ENCODE peak calls at places on chromosomes 6 and 20, in five cellular contexts. I is hepatocyte, L is neural progenitor cell, V is brain microvascular endothelial cell, H is kidney. X is an unnamed sample.

GRCh38 chr20:38842558-38842981 is 37.1 kb downstream of the PPP1R16B start:
- DNase-seq in I (no peak), L (no peak), V (no peak), H (peak), X (no peak)

GRCh38 chr20:61770203-61770602 is 295.5 kb downstream of the TAF4 start:
- DNase-seq in I (no peak), L (no peak), V (no peak), H (no peak), X (no peak)

GRCh38 chr6:31795616-31796298 is at the start of gene VARS1:
- DNase-seq in I (peak), L (peak), V (peak), H (peak), X (peak)

GRCh38 chr6:103819509-103819908 is 1040.2 kb downstream of the HACE1 start:
- DNase-seq in I (no peak), L (no peak), V (no peak), H (no peak), X (no peak)

GRCh38 chr20:54194724-54195438 is 13.0 kb upstream of the PFDN4 start:
- DNase-seq in I (peak), L (no peak), V (peak), H (no peak), X (peak)

GRCh38 chr6:105202486-105202885 is 22.7 kb upstream of the POPDC3 start:
- DNase-seq in I (no peak), L (no peak), V (no peak), H (no peak), X (no peak)

GRCh38 chr6:110044093-110044492 is 66.0 kb downstream of the GPR6 start:
- DNase-seq in I (no peak), L (no peak), V (no peak), H (no peak), X (no peak)

GRCh38 chr6:35047265-35048011 is 93.7 kb downstream of the TCP11 start:
- DNase-seq in I (no peak), L (no peak), V (peak), H (no peak), X (no peak)

GRCh38 chr6:122829456-122829855 is 40.4 kb downstream of the SMPDL3A start:
- DNase-seq in I (no peak), L (no peak), V (no peak), H (no peak), X (no peak)

GRCh38 chr6:37651991-37652390 is 45.7 kb downstream of the MDGA1 start:
- DNase-seq in I (no peak), L (no peak), V (no peak), H (no peak), X (no peak)

GRCh38 chr20:35954907-35955251 is 577 bp upstream of the SCAND1 start:
- DNase-seq in I (no peak), L (no peak), V (peak), H (no peak), X (peak)

GRCh38 chr6:105318660-105319059 is 84.2 kb downstream of the PREP start:
- DNase-seq in I (no peak), L (no peak), V (peak), H (no peak), X (peak)

GRCh38 chr6:3297909-3298308 is 39.2 kb downstream of the PSMG4 start:
- DNase-seq in I (no peak), L (no peak), V (no peak), H (peak), X (no peak)

GRCh38 chr6:143337201-143337949 is 113.1 kb downstream of the ADAT2 start:
- DNase-seq in I (peak), L (peak), V (no peak), H (no peak), X (no peak)

GRCh38 chr6:138162947-138163569 is 1.3 kb downstream of the ARFGEF3 start:
- DNase-seq in I (no peak), L (no peak), V (no peak), H (no peak), X (no peak)

GRCh38 chr20:32501709-32502108 is 83.4 kb downstream of the NOL4L start:
- DNase-seq in I (no peak), L (no peak), V (no peak), H (no peak), X (peak)

GRCh38 chr6:119284861-119285521 is 64.6 kb downstream of the MAN1A1 start:
- DNase-seq in I (no peak), L (peak), V (no peak), H (no peak), X (no peak)

GRCh38 chr6:106309766-106310373 is 15.7 kb downstream of the ATG5 start:
- DNase-seq in I (no peak), L (no peak), V (no peak), H (no peak), X (peak)

GRCh38 chr6:7881765-7882500 is 28.7 kb downstream of the TXNDC5 start:
- DNase-seq in I (no peak), L (no peak), V (no peak), H (no peak), X (peak)

GRCh38 chr6:160358225-160359119 is 10.3 kb downstream of the SLC22A3 start:
- DNase-seq in I (no peak), L (no peak), V (no peak), H (no peak), X (no peak)

GRCh38 chr20:54879393-54879792 is 404.0 kb downstream of the DOK5 start:
- DNase-seq in I (no peak), L (no peak), V (no peak), H (no peak), X (no peak)

GRCh38 chr6:43738267-43738676 is 31.7 kb upstream of the VEGFA start:
- DNase-seq in I (no peak), L (no peak), V (no peak), H (no peak), X (no peak)

GRCh38 chr20:44153636-44154043 is 33.3 kb downstream of the JPH2 start:
- DNase-seq in I (no peak), L (no peak), V (no peak), H (no peak), X (no peak)

GRCh38 chr6:20455175-20456075 is 53.7 kb downstream of the E2F3 start:
- DNase-seq in I (no peak), L (no peak), V (no peak), H (no peak), X (peak)

GRCh38 chr6:91716361-91716760 is 1129.5 kb upstream of the MAP3K7 start:
- DNase-seq in I (no peak), L (no peak), V (no peak), H (no peak), X (no peak)

GRCh38 chr20:21632654-21633053 is 72.8 kb upstream of the PAX1 start:
- DNase-seq in I (no peak), L (no peak), V (no peak), H (no peak), X (no peak)

GRCh38 chr6:55997223-55997874 is 122.0 kb upstream of the BMP5 start:
- DNase-seq in I (no peak), L (no peak), V (no peak), H (no peak), X (no peak)

GRCh38 chr20:33559212-33559611 is 69.3 kb downstream of the CBFA2T2 start:
- DNase-seq in I (no peak), L (no peak), V (no peak), H (no peak), X (no peak)

GRCh38 chr6:143504369-143504768 is 7.2 kb downstream of the FUCA2 start:
- DNase-seq in I (no peak), L (no peak), V (no peak), H (no peak), X (no peak)

GRCh38 chr6:137487947-137488735 is 6.1 kb downstream of the OLIG3 start:
- DNase-seq in I (no peak), L (peak), V (no peak), H (peak), X (no peak)

GRCh38 chr6:21739241-21739640 is 145.7 kb downstream of the SOX4 start:
- DNase-seq in I (no peak), L (no peak), V (no peak), H (no peak), X (no peak)

GRCh38 chr6:135170849-135171248 is 10.3 kb upstream of the MYB start:
- DNase-seq in I (no peak), L (no peak), V (no peak), H (no peak), X (no peak)

GRCh38 chr6:12190252-12190651 is 99.9 kb upstream of the EDN1 start:
- DNase-seq in I (no peak), L (peak), V (no peak), H (no peak), X (no peak)

GRCh38 chr6:34239240-34239825 is 2.7 kb downstream of the HMGA1 start:
- DNase-seq in I (no peak), L (no peak), V (no peak), H (no peak), X (no peak)

GRCh38 chr6:34146021-34146782 is at the start of gene GRM4:
- DNase-seq in I (no peak), L (no peak), V (no peak), H (peak), X (no peak)

GRCh38 chr20:24918579-24919566 is 30.2 kb upstream of the CST7 start:
- DNase-seq in I (no peak), L (no peak), V (no peak), H (no peak), X (no peak)

GRCh38 chr20:10447028-10447427 is 11.9 kb downstream of the SLX4IP start:
- DNase-seq in I (no peak), L (no peak), V (peak), H (no peak), X (peak)

GRCh38 chr6:35501784-35502183 is 4.9 kb upstream of the TEAD3 start:
- DNase-seq in I (no peak), L (no peak), V (no peak), H (no peak), X (no peak)

GRCh38 chr6:134647861-134648260 is 302.0 kb downstream of the ALDH8A1 start:
- DNase-seq in I (no peak), L (no peak), V (no peak), H (no peak), X (no peak)

GRCh38 chr6:26089272-26089671 is 2.0 kb downstream of the HFE start:
- DNase-seq in I (no peak), L (no peak), V (no peak), H (no peak), X (no peak)

GRCh38 chr6:26086214-26086613 is 1.0 kb upstream of the HFE start:
- DNase-seq in I (no peak), L (no peak), V (no peak), H (no peak), X (no peak)

GRCh38 chr6:26092443-26092842 is 5.2 kb downstream of the HFE start:
- DNase-seq in I (no peak), L (no peak), V (no peak), H (no peak), X (no peak)

GRCh38 chr6:26088344-26088743 is 1.1 kb downstream of the HFE start:
- DNase-seq in I (no peak), L (no peak), V (no peak), H (no peak), X (no peak)

DNA sequence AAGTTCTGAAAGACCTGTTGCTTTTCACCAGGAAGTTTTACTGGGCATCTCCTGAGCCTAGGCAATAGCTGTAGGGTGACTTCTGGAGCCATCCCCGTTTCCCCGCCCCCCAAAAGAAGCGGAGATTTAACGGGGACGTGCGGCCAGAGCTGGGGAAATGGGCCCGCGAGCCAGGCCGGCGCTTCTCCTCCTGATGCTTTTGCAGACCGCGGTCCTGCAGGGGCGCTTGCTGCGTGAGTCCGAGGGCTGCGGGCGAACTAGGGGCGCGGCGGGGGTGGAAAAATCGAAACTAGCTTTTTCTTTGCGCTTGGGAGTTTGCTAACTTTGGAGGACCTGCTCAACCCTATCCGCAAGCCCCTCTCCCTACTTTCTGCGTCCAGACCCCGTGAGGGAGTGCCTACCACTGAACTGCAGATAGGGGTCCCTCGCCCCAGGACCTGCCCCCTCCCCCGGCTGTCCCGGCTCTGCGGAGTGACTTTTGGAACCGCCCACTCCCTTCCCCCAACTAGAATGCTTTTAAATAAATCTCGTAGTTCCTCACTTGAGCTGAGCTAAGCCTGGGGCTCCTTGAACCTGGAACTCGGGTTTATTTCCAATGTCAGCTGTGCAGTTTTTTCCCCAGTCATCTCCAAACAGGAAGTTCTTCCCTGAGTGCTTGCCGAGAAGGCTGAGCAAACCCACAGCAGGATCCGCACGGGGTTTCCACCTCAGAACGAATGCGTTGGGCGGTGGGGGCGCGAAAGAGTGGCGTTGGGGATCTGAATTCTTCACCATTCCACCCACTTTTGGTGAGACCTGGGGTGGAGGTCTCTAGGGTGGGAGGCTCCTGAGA is at the start of gene HFE:
- DNase-seq in I (peak), L (peak), V (peak), H (peak), X (peak)
- TF ChIP-seq CTCF in I (no peak), L (peak), V (peak), H (no peak), X (no peak)

DNA sequence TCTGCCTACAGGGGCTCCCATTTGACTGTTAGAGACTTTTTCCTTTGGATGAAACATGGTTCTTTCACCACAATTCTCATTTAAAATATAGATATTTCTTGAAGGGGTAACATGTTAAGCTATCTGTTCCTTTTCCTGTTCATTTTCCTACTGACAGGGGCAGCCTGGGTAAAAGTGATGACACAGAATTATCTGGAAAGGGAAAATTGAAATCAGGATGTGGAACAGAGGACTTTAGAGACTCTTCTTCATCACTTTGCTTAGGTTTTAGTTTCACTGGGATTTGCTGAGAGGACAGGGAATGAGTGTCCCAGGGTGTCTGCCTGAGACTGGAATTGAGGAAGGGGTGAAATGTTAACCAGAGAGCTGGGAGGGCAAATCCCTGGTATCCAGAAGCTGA is 116.0 kb downstream of the RNF144B start:
- DNase-seq in I (no peak), L (no peak), V (no peak), H (no peak), X (no peak)
- H3K27ac ChIP-seq in I (no peak), L (no peak), V (no peak), H (peak), X (no peak)

GRCh38 chr20:34708621-34709043 is 4.5 kb downstream of the TP53INP2 start:
- DNase-seq in I (peak), L (peak), V (no peak), H (peak), X (peak)
- TF ChIP-seq CTCF in I (peak), L (peak), V (peak), H (peak), X (peak)

DNA sequence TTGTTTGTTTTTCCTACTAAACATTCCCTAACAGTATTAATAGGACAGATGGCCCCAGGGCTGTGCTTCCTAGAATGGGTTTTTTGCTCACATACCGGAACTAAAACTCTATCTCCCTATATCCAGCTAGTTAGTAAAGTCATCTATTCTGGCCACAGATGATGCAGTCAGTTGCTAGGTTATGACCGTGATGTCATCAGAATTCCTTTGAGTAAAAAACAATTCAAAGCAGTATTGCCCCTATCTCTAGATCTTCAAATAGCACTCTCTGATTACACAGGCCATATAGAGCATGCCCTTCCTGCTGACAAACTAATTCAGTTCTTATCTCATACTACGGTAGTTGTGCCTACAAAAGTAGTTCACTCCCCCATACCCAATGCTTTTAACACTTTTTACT is 17.9 kb upstream of the ZNF451 start:
- DNase-seq in I (no peak), L (no peak), V (no peak), H (no peak), X (no peak)
- H3K27ac ChIP-seq in I (no peak), L (no peak), V (no peak), H (no peak), X (no peak)

GRCh38 chr6:100132005-100132404 is 138.0 kb upstream of the MCHR2 start:
- DNase-seq in I (no peak), L (no peak), V (no peak), H (no peak), X (no peak)

GRCh38 chr6:100121854-100122609 is 128.0 kb upstream of the MCHR2 start:
- DNase-seq in I (no peak), L (no peak), V (no peak), H (no peak), X (no peak)

GRCh38 chr6:100130630-100131029 is 136.6 kb upstream of the MCHR2 start:
- DNase-seq in I (no peak), L (no peak), V (no peak), H (no peak), X (no peak)

DNA sequence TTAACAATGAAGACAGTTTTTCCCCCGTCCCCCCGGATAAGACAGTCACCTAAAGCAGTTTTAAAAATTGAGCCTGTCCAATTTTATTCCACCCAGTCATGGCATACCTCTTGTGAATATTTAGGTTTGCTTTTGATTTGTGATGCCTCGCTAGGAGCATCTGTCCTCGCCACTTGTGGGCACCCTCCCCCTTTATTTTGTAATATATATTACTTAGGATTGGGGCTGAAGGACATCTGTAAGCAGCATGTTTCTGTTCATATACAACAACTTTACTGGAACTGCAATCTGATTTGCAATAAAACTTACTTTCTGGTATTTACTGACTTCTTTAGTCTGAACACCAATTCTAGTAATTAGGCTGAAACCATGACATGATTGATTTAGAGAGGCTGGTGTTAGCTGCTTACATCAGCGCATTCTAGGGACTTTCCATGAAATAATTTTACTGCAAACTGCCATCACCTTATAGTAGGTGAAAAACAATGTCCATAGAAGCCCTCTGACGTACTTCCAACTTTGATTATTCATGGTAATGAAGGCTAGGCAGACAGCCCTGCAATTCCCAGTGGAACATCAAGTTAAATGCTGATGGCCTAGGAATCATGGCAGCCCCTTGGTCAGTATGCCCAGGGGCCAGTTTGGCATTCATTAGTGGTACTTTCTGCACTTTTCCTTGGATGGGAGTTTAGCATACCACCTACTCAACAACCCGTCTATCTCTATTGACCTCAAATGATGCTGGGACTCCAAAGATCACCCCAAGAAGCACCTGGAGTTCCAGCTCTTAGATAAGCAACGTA is 132.9 kb upstream of the MCHR2 start:
- DNase-seq in I (no peak), L (no peak), V (no peak), H (no peak), X (no peak)
- TF ChIP-seq CTCF in I (no peak), L (no peak), V (peak), H (no peak), X (no peak)

X was measured in RWPE1.